ENCODE peak calls at places on chromosomes 4 and X, in nine cellular contexts. A is Peyer's patch, K is uterus, V is HCT116, O is suprapubic skin, M is endothelial cell of umbilical vein, F is testis, Q is stomach, P is IMR-90. X is an unnamed sample.

GRCh38 chr4:145988628-145989027 is 50.0 kb upstream of the ZNF827 start:
- DNase-seq in A (no peak), K (no peak), V (no peak), O (no peak), M (no peak), F (no peak), Q (no peak), P (no peak), X (no peak)

GRCh38 chr4:92101609-92102231 is 202.0 kb upstream of the GRID2 start:
- DNase-seq in A (no peak), K (no peak), V (no peak), O (no peak), M (no peak), F (no peak), Q (no peak), P (peak), X (no peak)

GRCh38 chr4:96052827-96053226 is 212.9 kb downstream of the PDHA2 start:
- DNase-seq in A (no peak), K (no peak), V (no peak), O (no peak), M (peak), F (no peak), Q (no peak), P (no peak), X (no peak)

GRCh38 chrX:50920132-50920531 is 9.6 kb downstream of the BMP15 start:
- DNase-seq in A (no peak), K (no peak), V (no peak), O (no peak), M (peak), F (no peak), Q (no peak), P (peak), X (no peak)

GRCh38 chrX:38276089-38276488 is 51.2 kb downstream of the RPGR start:
- DNase-seq in A (no peak), K (no peak), V (no peak), O (no peak), M (no peak), F (no peak), Q (no peak), P (no peak), X (no peak)

GRCh38 chr4:158315706-158316105 is 105.4 kb downstream of the TMEM144 start:
- DNase-seq in A (no peak), K (no peak), V (no peak), O (no peak), M (peak), F (no peak), Q (no peak), P (peak), X (no peak)

GRCh38 chr4:139728146-139728545 is 62.5 kb downstream of the MGST2 start:
- DNase-seq in A (no peak), K (no peak), V (no peak), O (no peak), M (no peak), F (no peak), Q (no peak), P (no peak), X (no peak)

GRCh38 chrX:91434351-91435168 is at the start of gene PABPC5:
- DNase-seq in A (peak), K (peak), V (no peak), O (peak), M (peak), F (peak), Q (peak), P (peak), X (peak)

GRCh38 chr4:16461362-16461761 is 235.1 kb upstream of the TAPT1 start:
- DNase-seq in A (no peak), K (no peak), V (no peak), O (no peak), M (peak), F (no peak), Q (no peak), P (no peak), X (no peak)

GRCh38 chr4:111500871-111501270 is 644.4 kb upstream of the FAM241A start:
- DNase-seq in A (no peak), K (no peak), V (no peak), O (no peak), M (no peak), F (no peak), Q (no peak), P (no peak), X (no peak)

GRCh38 chrX:111447298-111447697 is 35.3 kb upstream of the DCX start:
- DNase-seq in A (no peak), K (no peak), V (peak), O (no peak), M (no peak), F (peak), Q (no peak), P (no peak), X (peak)

GRCh38 chr4:47482326-47482725 is 2.7 kb upstream of the ATP10D start:
- DNase-seq in A (no peak), K (no peak), V (no peak), O (no peak), M (peak), F (no peak), Q (no peak), P (peak), X (no peak)

GRCh38 chr4:658681-659667 is 15.1 kb downstream of the ATP5ME start:
- DNase-seq in A (no peak), K (no peak), V (no peak), O (peak), M (no peak), F (no peak), Q (no peak), P (no peak), X (no peak)

GRCh38 chrX:46978341-46979291 is 66.4 kb downstream of the JADE3 start:
- DNase-seq in A (peak), K (peak), V (peak), O (peak), M (peak), F (peak), Q (peak), P (peak), X (peak)

GRCh38 chr4:39067451-39067850 is 5.4 kb downstream of the KLHL5 start:
- DNase-seq in A (no peak), K (no peak), V (no peak), O (no peak), M (no peak), F (no peak), Q (no peak), P (no peak), X (no peak)

GRCh38 chrX:55206152-55206941 is 13.8 kb upstream of the PAGE5 start:
- DNase-seq in A (no peak), K (no peak), V (no peak), O (no peak), M (no peak), F (no peak), Q (no peak), P (no peak), X (no peak)

GRCh38 chrX:47191806-47192401 is 1.7 kb upstream of the UBA1 start:
- DNase-seq in A (no peak), K (no peak), V (no peak), O (no peak), M (no peak), F (no peak), Q (no peak), P (no peak), X (no peak)

GRCh38 chrX:39813631-39814246 is 284.0 kb downstream of the BCOR start:
- DNase-seq in A (peak), K (peak), V (no peak), O (peak), M (peak), F (peak), Q (peak), P (peak), X (peak)

GRCh38 chrX:150813922-150814321 is 84.5 kb downstream of the CD99L2 start:
- DNase-seq in A (no peak), K (no peak), V (no peak), O (no peak), M (no peak), F (no peak), Q (no peak), P (no peak), X (no peak)

GRCh38 chrX:16212436-16212835 is 45.2 kb downstream of the MAGEB17 start:
- DNase-seq in A (no peak), K (no peak), V (peak), O (no peak), M (peak), F (peak), Q (no peak), P (peak), X (no peak)

GRCh38 chrX:34503119-34503518 is 154.0 kb downstream of the TMEM47 start:
- DNase-seq in A (no peak), K (no peak), V (no peak), O (no peak), M (peak), F (no peak), Q (no peak), P (no peak), X (no peak)

GRCh38 chrX:8841911-8842310 is 40.7 kb upstream of the FAM9A start:
- DNase-seq in A (no peak), K (no peak), V (no peak), O (no peak), M (no peak), F (no peak), Q (no peak), P (no peak), X (no peak)

GRCh38 chr4:75886104-75886503 is 16.1 kb downstream of the PPEF2 start:
- DNase-seq in A (no peak), K (no peak), V (no peak), O (no peak), M (no peak), F (no peak), Q (no peak), P (no peak), X (no peak)

GRCh38 chr4:113790478-113790877 is 28.9 kb upstream of the CAMK2D start:
- DNase-seq in A (no peak), K (no peak), V (no peak), O (no peak), M (no peak), F (no peak), Q (no peak), P (no peak), X (no peak)

GRCh38 chrX:45851434-45851991 is 650.8 kb upstream of the DIPK2B start:
- DNase-seq in A (peak), K (peak), V (peak), O (peak), M (peak), F (peak), Q (peak), P (no peak), X (peak)

GRCh38 chrX:115561605-115562491 is 874 bp downstream of the PLS3 start:
- DNase-seq in A (peak), K (peak), V (no peak), O (peak), M (peak), F (peak), Q (peak), P (peak), X (peak)

GRCh38 chr4:140099993-140100392 is 54.0 kb downstream of the MAML3 start:
- DNase-seq in A (no peak), K (no peak), V (no peak), O (no peak), M (peak), F (peak), Q (no peak), P (peak), X (no peak)

GRCh38 chr4:39908284-39908683 is 69.4 kb downstream of the PDS5A start:
- DNase-seq in A (no peak), K (no peak), V (no peak), O (no peak), M (no peak), F (no peak), Q (no peak), P (peak), X (no peak)

DNA sequence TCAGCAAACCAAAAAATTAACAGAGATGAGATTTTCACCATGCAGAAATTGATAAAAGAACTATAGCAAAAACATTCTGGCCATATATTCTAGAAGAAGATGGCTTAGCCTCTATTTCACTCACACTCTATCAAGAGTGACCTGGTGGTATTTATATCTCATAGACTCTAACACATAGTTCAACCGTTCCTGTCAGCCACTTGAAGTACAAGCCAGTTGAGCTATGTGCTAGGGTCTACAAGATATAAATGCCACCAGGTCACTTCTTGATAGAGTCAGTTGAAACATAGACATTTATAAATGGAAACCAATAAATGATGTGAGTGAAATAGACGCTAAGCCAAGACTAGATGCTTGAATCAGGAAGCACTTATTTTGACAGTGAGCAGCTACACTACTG is 836.7 kb upstream of the EPHA5 start:
- DNase-seq in A (no peak), K (no peak), V (no peak), O (no peak), M (no peak), F (no peak), Q (no peak), P (no peak), X (no peak)
- TF ChIP-seq POLR2A in A (no peak), K (no peak), V (no peak), O (no peak), M (no peak), F (no peak), Q (no peak), P (no peak), X (no peak)

DNA sequence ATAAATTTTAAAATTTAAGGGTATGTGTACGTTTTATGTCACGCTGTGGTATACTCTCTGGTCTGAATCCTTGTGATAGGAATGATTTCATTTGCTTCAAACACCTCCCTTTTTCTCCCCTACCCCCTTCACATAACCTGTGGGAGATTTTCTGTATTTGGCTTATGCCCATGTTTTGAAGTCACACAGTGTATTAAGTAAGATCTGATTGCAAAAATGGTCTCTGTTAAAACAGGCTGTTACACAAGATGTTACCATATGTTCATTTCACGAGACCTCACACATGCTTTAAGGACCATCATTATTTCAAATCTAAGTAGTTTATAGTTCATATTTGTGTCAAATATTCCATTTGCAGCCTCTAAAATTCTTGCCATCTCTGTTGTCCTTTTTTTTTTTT is 63.5 kb downstream of the TMEM131L start:
- DNase-seq in A (no peak), K (no peak), V (no peak), O (no peak), M (no peak), F (no peak), Q (no peak), P (peak), X (no peak)
- H3K27ac ChIP-seq in A (peak), K (no peak), V (no peak), O (no peak), M (no peak), F (no peak), Q (no peak), P (no peak), X (no peak)

GRCh38 chr4:103152381-103152780 is 45.8 kb downstream of the CENPE start:
- DNase-seq in A (no peak), K (no peak), V (no peak), O (no peak), M (no peak), F (no peak), Q (no peak), P (no peak), X (no peak)
- TF ChIP-seq CTCF in A (no peak), K (no peak), V (no peak), O (no peak), M (no peak), F (no peak), Q (no peak), P (no peak), X (no peak)

GRCh38 chr4:153622093-153622492 is 62.0 kb upstream of the TLR2 start:
- DNase-seq in A (no peak), K (no peak), V (no peak), O (no peak), M (no peak), F (no peak), Q (no peak), P (no peak), X (no peak)

GRCh38 chr4:153616005-153616555 is 68.0 kb upstream of the TLR2 start:
- DNase-seq in A (no peak), K (no peak), V (no peak), O (no peak), M (peak), F (no peak), Q (no peak), P (no peak), X (no peak)

GRCh38 chr4:153619811-153620210 is 64.3 kb upstream of the TLR2 start:
- DNase-seq in A (no peak), K (no peak), V (no peak), O (no peak), M (no peak), F (no peak), Q (no peak), P (no peak), X (no peak)

GRCh38 chr4:153620352-153620751 is 63.7 kb upstream of the TLR2 start:
- DNase-seq in A (no peak), K (no peak), V (no peak), O (no peak), M (peak), F (no peak), Q (no peak), P (peak), X (no peak)

DNA sequence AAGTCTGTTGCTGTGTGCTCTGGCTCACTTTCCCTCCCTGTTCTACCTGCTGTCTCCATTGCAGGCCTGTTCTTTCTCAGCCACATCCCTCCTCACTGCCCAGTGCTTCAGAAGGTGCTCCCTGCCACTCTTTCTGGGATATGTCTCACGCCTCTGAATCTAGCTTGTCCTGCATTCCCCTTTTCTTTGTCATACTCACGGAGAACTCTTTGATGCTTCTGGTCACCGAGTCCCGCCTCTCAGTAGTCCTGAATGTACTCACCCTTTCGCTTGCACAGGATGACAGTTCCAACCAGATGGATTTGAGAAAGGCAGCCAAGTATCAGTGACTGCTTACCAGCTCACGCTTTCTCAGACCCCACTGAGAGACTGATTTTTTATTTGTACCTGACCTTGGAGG is 65.2 kb upstream of the TLR2 start:
- DNase-seq in A (no peak), K (no peak), V (no peak), O (no peak), M (no peak), F (no peak), Q (no peak), P (peak), X (no peak)
- TF ChIP-seq POLR2A in A (no peak), K (no peak), V (no peak), O (no peak), M (no peak), F (no peak), Q (no peak), P (no peak), X (no peak)

DNA sequence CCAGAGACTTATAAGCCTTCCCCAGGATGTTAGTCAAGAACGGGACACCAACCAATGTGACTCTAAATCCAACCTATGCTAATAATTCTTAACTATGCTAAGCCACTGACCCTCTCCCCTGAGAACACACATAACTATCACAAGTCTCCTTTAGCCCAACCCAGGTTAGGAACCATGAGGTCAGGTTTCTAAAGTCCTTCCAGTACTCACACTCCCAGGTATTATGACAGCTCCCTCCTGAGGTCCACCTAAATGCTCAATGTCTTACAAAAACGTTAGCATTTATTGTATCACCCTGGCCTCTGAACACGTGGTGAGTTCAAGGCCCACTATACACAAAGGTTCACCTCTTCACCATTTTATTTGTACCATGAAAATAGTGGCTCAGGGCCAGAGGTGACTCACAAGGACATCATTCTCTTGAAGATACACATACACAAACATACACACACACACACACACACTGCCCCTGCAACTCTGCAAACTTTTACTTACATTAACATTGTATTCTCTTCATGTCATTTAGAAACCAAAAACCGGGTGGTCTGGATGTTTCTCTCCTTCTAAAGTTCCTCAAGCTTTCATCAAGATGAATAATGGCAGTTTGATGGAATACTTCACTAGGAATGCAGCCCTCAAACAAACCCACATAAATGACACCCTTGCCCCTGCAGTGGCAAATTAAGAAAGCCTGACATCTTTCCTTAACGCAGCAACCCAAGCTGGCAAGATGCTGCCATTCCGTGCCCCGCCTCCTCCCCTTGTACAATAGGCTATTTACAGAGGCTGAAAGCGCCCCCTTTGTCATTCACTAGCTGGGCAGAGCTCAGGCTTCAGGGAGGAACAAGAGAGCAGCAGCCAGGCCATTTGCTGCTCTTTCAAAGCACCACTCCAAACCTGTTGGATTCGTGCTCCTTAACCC is 17.7 kb downstream of the ACSL1 start:
- DNase-seq in A (no peak), K (no peak), V (no peak), O (no peak), M (peak), F (peak), Q (peak), P (peak), X (peak)
- H3K27ac ChIP-seq in A (no peak), K (no peak), V (no peak), O (peak), M (no peak), F (no peak), Q (peak), P (no peak), X (no peak)

GRCh38 chr4:133921280-133922195 is 280.1 kb downstream of the PABPC4L start:
- DNase-seq in A (no peak), K (no peak), V (no peak), O (no peak), M (peak), F (no peak), Q (no peak), P (peak), X (no peak)
- TF ChIP-seq CTCF in A (no peak), K (no peak), V (peak), O (no peak), M (no peak), F (no peak), Q (no peak), P (peak), X (no peak)

DNA sequence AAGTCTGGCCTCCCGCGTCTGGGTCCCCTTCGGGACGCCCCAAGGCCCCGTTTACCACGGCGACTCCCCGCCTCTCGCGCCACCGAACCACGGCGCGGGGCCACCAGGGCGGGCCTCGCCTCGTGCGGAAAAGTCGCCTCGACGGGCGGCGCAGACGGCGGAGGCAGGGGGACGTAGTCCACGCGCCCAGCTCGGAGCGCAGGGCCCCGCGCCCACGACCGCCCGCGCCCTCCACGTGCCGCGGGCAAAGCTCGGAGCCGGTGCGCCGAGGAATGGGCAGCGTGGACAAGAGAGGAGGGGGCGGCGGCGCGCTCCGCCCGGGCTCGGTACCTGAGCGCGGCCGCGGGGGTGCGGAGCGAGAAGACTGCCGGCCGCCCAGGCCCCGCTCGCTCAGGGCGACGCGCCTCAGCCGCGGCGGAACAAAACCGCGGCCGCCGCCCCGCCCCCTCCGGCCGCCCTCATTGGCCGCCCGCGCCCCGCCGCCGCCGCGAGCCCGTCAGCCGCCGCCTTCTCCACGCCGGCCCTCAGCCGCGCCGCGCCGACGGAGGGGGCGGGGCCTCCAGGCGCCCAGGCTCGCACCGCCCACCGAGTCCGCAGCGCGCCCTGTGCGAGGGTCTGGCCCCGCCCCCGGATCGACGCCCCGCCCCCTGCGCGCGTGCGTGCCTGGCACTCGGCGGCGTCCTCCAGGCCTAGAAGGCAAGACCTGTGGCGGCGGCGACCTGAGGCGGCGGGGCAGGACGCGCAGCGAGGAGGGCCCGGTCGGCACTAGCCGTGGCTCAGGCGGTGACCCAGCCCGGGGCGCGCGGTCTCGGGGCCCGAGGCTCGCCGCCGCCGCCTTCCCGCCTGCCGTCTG is at the start of gene FAM53A:
- DNase-seq in A (peak), K (peak), V (peak), O (peak), M (peak), F (peak), Q (peak), P (peak), X (peak)
- TF ChIP-seq POLR2A in A (no peak), K (peak), V (no peak), O (no peak), M (peak), F (no peak), Q (no peak), P (peak), X (peak)

X was measured in thyroid gland.